ENCODE peak calls at places on chromosomes 6 and 20, in eight cellular contexts. P, Z, W, Y, J, O, C and F are unnamed samples.

GRCh38 chr6:35391240-35391968 is 49.0 kb downstream of the PPARD start:
- DNase-seq in Y (peak), O (no peak), P (no peak), W (no peak), J (no peak), Z (no peak), C (peak), F (peak)

GRCh38 chr20:39210331-39211074 is 248.4 kb downstream of the DHX35 start:
- DNase-seq in J (no peak), W (no peak), O (no peak), C (no peak), Z (no peak), P (no peak), Y (no peak), F (no peak)

GRCh38 chr6:111381126-111381525 is 101.9 kb downstream of the REV3L start:
- DNase-seq in Y (no peak), P (no peak), C (no peak), Z (no peak), O (no peak), W (no peak), J (no peak), F (no peak)

GRCh38 chr6:131813991-131814390 is 6.2 kb downstream of the ENPP1 start:
- DNase-seq in C (no peak), O (no peak), P (no peak), Y (no peak), W (no peak), J (no peak), Z (no peak), F (no peak)

GRCh38 chr6:160156842-160157241 is 35.2 kb downstream of the SLC22A1 start:
- DNase-seq in C (no peak), Z (no peak), O (no peak), J (no peak), Y (no peak), W (no peak), P (no peak), F (no peak)

GRCh38 chr6:6007311-6008113 is 787 bp upstream of the NRN1 start:
- DNase-seq in C (no peak), J (no peak), Z (peak), P (peak), W (no peak), O (peak), Y (no peak), F (peak)

GRCh38 chr6:130602151-130602770 is 224.9 kb upstream of the SMLR1 start:
- DNase-seq in P (no peak), J (no peak), Z (no peak), C (peak), W (no peak), O (no peak), Y (peak), F (peak)

GRCh38 chr20:34320861-34321260 is 17.7 kb upstream of the AHCY start:
- DNase-seq in C (no peak), O (no peak), J (no peak), P (no peak), Z (no peak), W (no peak), Y (no peak), F (no peak)

GRCh38 chr6:40723967-40724366 is 136.8 kb upstream of the LRFN2 start:
- DNase-seq in W (no peak), J (no peak), Z (no peak), O (no peak), Y (no peak), C (no peak), P (no peak), F (no peak)

GRCh38 chr20:57267158-57267821 is 849 bp upstream of the BMP7 start:
- DNase-seq in Z (no peak), J (no peak), Y (no peak), W (no peak), O (no peak), P (no peak), C (no peak), F (no peak)

GRCh38 chr6:32462609-32463008 is 22.9 kb downstream of the HLA-DRA start:
- DNase-seq in P (no peak), C (no peak), W (no peak), Y (peak), J (no peak), O (no peak), Z (no peak), F (peak)

GRCh38 chr6:47678739-47679138 is 19.6 kb upstream of the ADGRF4 start:
- DNase-seq in P (no peak), O (no peak), Z (no peak), C (no peak), J (no peak), Y (no peak), W (peak), F (no peak)

GRCh38 chr6:31896856-31897611 is 464 bp downstream of the EHMT2 start:
- DNase-seq in J (no peak), Z (no peak), Y (no peak), C (no peak), W (no peak), O (no peak), P (no peak), F (no peak)

GRCh38 chr20:13995841-13996240 is 525 bp downstream of the MACROD2 start:
- DNase-seq in J (no peak), C (no peak), O (no peak), P (peak), Z (peak), Y (no peak), W (peak), F (peak)

GRCh38 chr20:12219798-12220197 is 302.1 kb downstream of the BTBD3 start:
- DNase-seq in C (no peak), W (no peak), P (no peak), J (no peak), O (no peak), Y (no peak), Z (no peak), F (no peak)

GRCh38 chr6:159871911-159872310 is 18.9 kb upstream of the MAS1 start:
- DNase-seq in Y (no peak), P (no peak), O (no peak), W (no peak), Z (no peak), J (no peak), C (no peak), F (peak)

GRCh38 chr6:70396796-70397729 is 16.2 kb upstream of the FAM135A start:
- DNase-seq in O (no peak), W (no peak), C (no peak), Z (no peak), Y (peak), P (no peak), J (no peak), F (no peak)